ENCODE peak calls at places on chromosomes 3 and 15, in seven cellular contexts. C, J, R, B, Q, Y and F are unnamed samples.
A peak's percentile ranks its signal among the peaks of the same experiment; 100 is the strongest.

GRCh38 chr3:102225407-102226132 is 209.2 kb upstream of the ZPLD1 start:
- DNase-seq in R (no peak), Q (peak; percentile 18), J (no peak), C (no peak), B (no peak), Y (no peak), F (no peak)

GRCh38 chr3:58640700-58641372 is 25.7 kb downstream of the FAM3D start:
- DNase-seq in Y (peak; percentile 81), C (peak; percentile 89), B (peak; percentile 84), Q (peak; percentile 72), J (peak; percentile 83), R (peak; percentile 90), F (no peak)

GRCh38 chr3:86162521-86162920 is 828.4 kb downstream of the VGLL3 start:
- DNase-seq in J (no peak), Q (no peak), Y (no peak), R (no peak), B (no peak), C (no peak), F (no peak)

GRCh38 chr3:112973325-112974177 is 1.4 kb downstream of the CD200R1 start:
- DNase-seq in Q (no peak), C (no peak), J (no peak), Y (peak; percentile 24), B (no peak), R (no peak), F (no peak)

GRCh38 chr3:181718416-181718815 is 6.7 kb downstream of the SOX2 start:
- DNase-seq in Y (no peak), J (no peak), B (no peak), Q (no peak), R (no peak), C (no peak), F (no peak)

GRCh38 chr3:133568294-133569014 is 5.0 kb upstream of the CDV3 start:
- DNase-seq in C (no peak), Q (no peak), Y (no peak), J (no peak), B (no peak), R (no peak), F (no peak)

GRCh38 chr15:87123676-87124382 is 1044.2 kb downstream of the AGBL1 start:
- DNase-seq in Y (no peak), J (no peak), B (no peak), Q (no peak), C (no peak), R (no peak), F (no peak)

GRCh38 chr3:150447631-150448465 is 39.8 kb downstream of the TSC22D2 start:
- DNase-seq in Q (no peak), Y (no peak), C (no peak), J (no peak), R (no peak), B (no peak), F (no peak)

GRCh38 chr3:87270908-87271727 is 5.3 kb downstream of the POU1F1 start:
- DNase-seq in Q (no peak), B (no peak), J (no peak), Y (no peak), C (no peak), R (no peak), F (no peak)

GRCh38 chr15:26013946-26014345 is 150.8 kb upstream of the ATP10A start:
- DNase-seq in Y (no peak), Q (no peak), R (no peak), C (no peak), J (no peak), B (no peak), F (no peak)

GRCh38 chr3:184361532-184361931 is at the start of the genes CLCN2 and POLR2H:
- DNase-seq in Y (peak; percentile 65), B (no peak), Q (peak; percentile 27), J (peak; percentile 50), R (peak; percentile 81), C (no peak), F (no peak)

GRCh38 chr15:67967871-67968423 is 86.2 kb upstream of the PIAS1 start:
- DNase-seq in Q (peak; percentile 46), Y (peak; percentile 76), R (peak; percentile 86), B (peak; percentile 93), C (peak; percentile 87), J (peak; percentile 76), F (no peak)

GRCh38 chr3:153291052-153291689 is 129.1 kb downstream of the RAP2B start:
- DNase-seq in Y (no peak), J (no peak), R (no peak), B (no peak), Q (no peak), C (no peak), F (no peak)

GRCh38 chr3:81279481-81280273 is 481.8 kb downstream of the GBE1 start:
- DNase-seq in J (no peak), R (no peak), C (no peak), Q (no peak), Y (no peak), B (no peak), F (no peak)

GRCh38 chr15:63288778-63289378 is 11.5 kb downstream of the APH1B start:
- DNase-seq in R (no peak), J (no peak), B (no peak), Y (no peak), Q (no peak), C (no peak), F (no peak)

GRCh38 chr3:189260556-189261493 is 89.1 kb downstream of the TPRG1 start:
- DNase-seq in Q (no peak), Y (no peak), B (no peak), C (no peak), J (no peak), R (no peak), F (no peak)

GRCh38 chr3:18544135-18544534 is 119.0 kb upstream of the SATB1 start:
- DNase-seq in C (no peak), B (no peak), J (no peak), R (no peak), Q (no peak), Y (no peak), F (no peak)

GRCh38 chr15:52575072-52575471 is 6.2 kb upstream of the ARPP19 start:
- DNase-seq in J (no peak), B (no peak), Q (no peak), Y (no peak), C (no peak), R (no peak), F (no peak)

DNA sequence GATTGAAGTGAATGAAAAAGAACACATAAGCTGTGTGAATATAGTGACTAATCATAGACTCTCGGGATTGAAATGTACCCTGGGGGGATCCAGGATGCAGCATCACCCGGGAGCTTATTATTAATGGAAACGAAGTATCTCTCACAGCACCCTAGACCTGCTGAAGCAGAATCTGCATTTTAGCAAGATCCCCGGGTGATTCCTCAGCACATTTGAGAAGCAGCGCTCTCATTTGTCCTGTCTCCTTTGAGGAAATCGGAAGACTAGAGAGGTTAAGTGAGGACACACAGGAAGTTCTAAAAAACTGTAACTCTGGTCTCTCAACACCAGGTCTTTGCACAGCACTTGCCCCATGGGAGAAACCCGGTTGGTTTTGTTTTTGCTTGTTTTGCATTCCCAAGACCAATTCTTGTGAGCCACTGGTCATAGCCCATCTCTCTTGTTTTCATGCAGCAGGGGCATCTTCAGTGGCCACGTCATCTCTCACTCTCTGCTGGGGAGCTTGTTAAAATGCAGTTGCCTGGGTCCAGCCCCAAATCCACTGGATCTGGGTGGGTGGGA is 30.2 kb downstream of the ZNF710 start:
- DNase-seq in J (no peak), Y (peak; percentile 44), Q (no peak), R (no peak), C (peak; percentile 58), B (peak; percentile 48), F (no peak)
- TF ChIP-seq POLR2A in J (no peak), Y (no peak), Q (no peak), R (no peak), C (no peak), B (no peak), F (no peak)

DNA sequence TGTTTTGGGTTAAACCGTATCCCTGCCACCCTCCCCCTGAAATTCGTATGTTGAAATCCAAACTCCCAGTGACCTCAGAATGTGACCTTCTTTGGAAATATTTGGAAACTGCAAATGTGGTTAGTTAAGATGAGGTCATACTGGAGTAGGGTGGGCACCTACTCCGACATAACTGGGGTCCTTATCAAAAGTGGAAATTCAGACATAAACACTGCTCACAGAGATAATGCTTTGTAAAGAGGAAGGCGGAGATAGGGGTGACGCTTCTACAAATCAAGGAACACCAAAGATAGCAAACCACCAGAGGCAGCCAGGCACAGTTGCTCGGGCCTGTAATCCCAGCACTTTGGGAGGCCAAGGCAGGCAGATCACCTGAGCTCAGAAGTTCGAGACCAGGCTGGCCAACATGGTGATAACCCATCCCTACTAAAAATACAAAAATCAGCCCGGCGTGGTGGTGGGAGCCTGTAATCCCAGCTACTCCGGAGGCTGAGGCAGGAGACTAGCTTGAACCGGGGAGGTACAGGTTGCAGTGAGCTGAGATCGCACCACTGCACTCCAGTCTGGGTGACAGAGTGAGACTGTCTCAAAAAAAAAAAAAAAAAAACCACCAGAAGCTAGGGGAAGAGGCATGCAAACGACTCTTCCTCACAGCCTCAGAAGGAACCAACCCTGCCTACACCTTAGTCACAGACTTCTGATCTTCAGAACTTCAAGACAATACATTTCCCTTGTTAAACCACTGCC is 51.1 kb upstream of the CHD2 start:
- DNase-seq in Y (no peak), C (no peak), J (no peak), B (no peak), Q (no peak), R (no peak), F (no peak)
- TF ChIP-seq POLR2AphosphoS5 in Y (peak; percentile 31), C (peak; percentile 73), J (no peak), B (no peak), Q (no peak), R (no peak), F (no peak)

GRCh38 chr3:127496256-127496655 is 94.3 kb downstream of the TPRA1 start:
- DNase-seq in B (peak; percentile 35), Y (no peak), Q (no peak), R (no peak), J (no peak), C (no peak), F (no peak)

GRCh38 chr3:127493924-127494646 is 96.4 kb downstream of the TPRA1 start:
- DNase-seq in Y (no peak), R (no peak), Q (no peak), J (no peak), B (no peak), C (no peak), F (peak; percentile 77)

GRCh38 chr3:127495821-127496220 is 94.7 kb downstream of the TPRA1 start:
- DNase-seq in Q (no peak), Y (no peak), R (no peak), B (no peak), C (no peak), J (no peak), F (no peak)

GRCh38 chr3:127501177-127501576 is 89.4 kb downstream of the TPRA1 start:
- DNase-seq in C (no peak), J (no peak), R (no peak), Y (no peak), Q (no peak), B (no peak), F (no peak)

DNA sequence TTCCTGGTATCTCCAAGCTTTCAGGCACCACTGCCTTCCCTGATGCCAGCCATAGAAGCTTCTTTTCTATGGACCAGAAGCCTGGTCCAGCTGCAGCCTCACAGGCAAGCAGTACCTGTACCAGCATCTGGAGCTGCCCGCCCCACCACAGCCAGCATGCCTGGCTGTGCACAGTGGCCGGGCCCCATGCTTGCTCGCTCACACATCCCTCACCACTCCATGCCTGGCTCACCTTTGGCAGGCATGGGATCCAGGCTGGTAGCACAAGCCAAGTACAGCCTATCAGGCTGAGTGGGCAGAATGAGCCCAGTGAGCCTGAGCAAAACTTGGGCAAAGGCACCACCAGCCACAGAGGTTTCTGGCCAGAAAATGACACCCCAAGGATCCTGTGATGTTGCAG is 93.4 kb downstream of the TPRA1 start:
- DNase-seq in C (no peak), Q (no peak), J (no peak), R (no peak), Y (no peak), B (peak; percentile 40), F (no peak)
- H3K4me1 ChIP-seq in C (no peaks in the 10 kb centered on the region), Q (no peaks in the 10 kb centered on the region), J (no peaks in the 10 kb centered on the region), R (no peaks in the 10 kb centered on the region), Y (no peaks in the 10 kb centered on the region), B (no peaks in the 10 kb centered on the region), F (no peaks in the 10 kb centered on the region)

GRCh38 chr3:4846529-4846928 is 132.7 kb upstream of the BHLHE40 start:
- DNase-seq in R (no peak), J (no peak), C (no peak), B (no peak), Q (no peak), Y (no peak), F (no peak)
- TF ChIP-seq POLR2A in R (no peak), J (no peak), C (no peak), B (no peak), Q (no peak), Y (no peak), F (no peak)